ENCODE peak calls at places on chromosomes 12 and 14, in nine cellular contexts. R, F, S, J, A, M, E, I and G are unnamed samples.

GRCh38 chr14:71438684-71439083 is 493.5 kb upstream of the RGS6 start:
- DNase-seq in R (no peak), F (peak), S (no peak), J (peak), A (no peak), M (peak), E (no peak), I (no peak), G (no peak)

GRCh38 chr12:14775652-14776020 is 27.6 kb downstream of the WBP11 start:
- DNase-seq in R (no peak), F (peak), S (no peak), J (peak), A (no peak), M (peak), E (no peak), I (peak), G (no peak)

GRCh38 chr12:131905640-131906091 is 11.2 kb downstream of the ULK1 start:
- DNase-seq in R (no peak), F (no peak), S (no peak), J (no peak), A (no peak), M (no peak), E (no peak), I (no peak), G (no peak)

GRCh38 chr14:26984318-26985177 is 386.7 kb upstream of the NOVA1 start:
- DNase-seq in R (peak), F (peak), S (no peak), J (peak), A (no peak), M (peak), E (peak), I (peak), G (peak)

GRCh38 chr14:99413972-99414371 is 66.7 kb downstream of the SETD3 start:
- DNase-seq in R (no peak), F (no peak), S (no peak), J (no peak), A (no peak), M (no peak), E (no peak), I (no peak), G (no peak)

GRCh38 chr12:106586803-106587684 is 4.2 kb downstream of the RFX4 start:
- DNase-seq in R (no peak), F (no peak), S (no peak), J (no peak), A (no peak), M (peak), E (peak), I (no peak), G (no peak)

GRCh38 chr14:105879867-105880561 is 353.6 kb downstream of the TMEM121 start:
- DNase-seq in R (no peak), F (no peak), S (no peak), J (no peak), A (no peak), M (peak), E (no peak), I (no peak), G (no peak)

GRCh38 chr14:35333347-35333730 is 41.2 kb downstream of the PSMA6 start:
- DNase-seq in R (no peak), F (no peak), S (no peak), J (no peak), A (no peak), M (no peak), E (peak), I (no peak), G (no peak)

GRCh38 chr14:55115861-55116245 is 13.2 kb upstream of the LGALS3 start:
- DNase-seq in R (no peak), F (no peak), S (no peak), J (no peak), A (no peak), M (no peak), E (no peak), I (no peak), G (no peak)